ENCODE peak calls at places on chromosome 17, in ten cellular contexts. J is suprapubic skin, T is GM12865, G is lower lobe of right lung, O is lower leg skin, Q is RWPE1, U is psoas muscle, Z is BJ, E is SK-N-SH, P is progenitor cell of endocrine pancreas. R is an unnamed sample.

GRCh38 chr17:36553459-36553858 is 8.7 kb downstream of the GGNBP2 start:
- DNase-seq in J (no peak), T (no peak), G (no peak), O (no peak), Q (no peak), U (no peak), Z (no peak), E (no peak), P (no peak), R (no peak)

GRCh38 chr17:75552847-75553552 is 27.5 kb downstream of the LLGL2 start:
- DNase-seq in J (no peak), T (no peak), G (no peak), O (no peak), Q (no peak), U (no peak), Z (no peak), E (no peak), P (no peak), R (no peak)

GRCh38 chr17:13428611-13429042 is 173.1 kb downstream of the HS3ST3A1 start:
- DNase-seq in J (no peak), T (no peak), G (no peak), O (no peak), Q (no peak), U (no peak), Z (peak; percentile 47), E (peak; percentile 41), P (no peak), R (peak; percentile 24)

GRCh38 chr17:33967608-33968349 is 287.3 kb upstream of the CCL2 start:
- DNase-seq in J (no peak), T (peak; percentile 34), G (no peak), O (no peak), Q (no peak), U (no peak), Z (no peak), E (no peak), P (no peak), R (no peak)

GRCh38 chr17:76268991-76269981 is 4.1 kb downstream of the UBALD2 start:
- DNase-seq in J (no peak), T (peak; percentile 57), G (no peak), O (no peak), Q (no peak), U (peak; percentile 66), Z (no peak), E (peak; percentile 44), P (no peak), R (no peak)

GRCh38 chr17:38674013-38674748 is 576 bp downstream of the EPOP start:
- DNase-seq in J (no peak), T (peak; percentile 44), G (peak; percentile 58), O (peak; percentile 86), Q (no peak), U (peak; percentile 60), Z (no peak), E (peak; percentile 81), P (no peak), R (no peak)

GRCh38 chr17:62611308-62611707 is 16.2 kb upstream of the MRC2 start:
- DNase-seq in J (no peak), T (peak; percentile 49), G (no peak), O (no peak), Q (no peak), U (no peak), Z (no peak), E (no peak), P (no peak), R (no peak)

GRCh38 chr17:6110592-6110991 is 40.4 kb downstream of the WSCD1 start:
- DNase-seq in J (no peak), T (peak; percentile 49), G (no peak), O (no peak), Q (peak; percentile 48), U (no peak), Z (no peak), E (no peak), P (no peak), R (no peak)

GRCh38 chr17:31788956-31789355 is 70.1 kb downstream of the COPRS start:
- DNase-seq in J (no peak), T (no peak), G (no peak), O (no peak), Q (no peak), U (no peak), Z (peak; percentile 49), E (no peak), P (no peak), R (peak; percentile 37)
- TF ChIP-seq CTCF in J (no peak), T (no peak), G (no peak), O (no peak), Q (no peak), U (no peak), Z (no peak), E (no peak), P (no peak), R (no peak)

DNA sequence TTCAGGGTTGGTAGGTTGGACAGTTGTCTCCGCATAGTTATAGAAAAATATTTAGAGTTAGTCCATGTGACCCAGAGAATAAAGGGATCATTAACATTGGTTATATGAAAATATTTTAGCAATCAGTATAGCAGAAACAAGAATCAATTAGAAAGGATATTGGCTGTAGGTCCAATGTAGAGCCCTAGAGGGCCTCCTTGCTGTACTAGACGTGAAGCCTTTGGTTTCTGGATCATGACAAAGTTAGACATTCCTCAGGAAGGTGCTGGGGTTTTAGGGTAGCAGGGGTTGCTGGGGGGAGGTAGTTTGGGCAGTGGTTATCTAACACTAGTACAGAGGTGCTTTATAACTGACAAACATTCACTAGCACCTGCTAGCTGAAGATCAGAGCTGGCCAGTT is 31.6 kb upstream of the ANKFN1 start:
- DNase-seq in J (no peak), T (no peak), G (no peak), O (no peak), Q (no peak), U (no peak), Z (no peak), E (no peak), P (no peak), R (no peak)
- TF ChIP-seq CTCF in J (no peak), T (no peak), G (no peak), O (no peak), Q (no peak), U (no peak), Z (peak; percentile 34), E (peak; percentile 53), P (peak; percentile 38), R (peak; percentile 27)

DNA sequence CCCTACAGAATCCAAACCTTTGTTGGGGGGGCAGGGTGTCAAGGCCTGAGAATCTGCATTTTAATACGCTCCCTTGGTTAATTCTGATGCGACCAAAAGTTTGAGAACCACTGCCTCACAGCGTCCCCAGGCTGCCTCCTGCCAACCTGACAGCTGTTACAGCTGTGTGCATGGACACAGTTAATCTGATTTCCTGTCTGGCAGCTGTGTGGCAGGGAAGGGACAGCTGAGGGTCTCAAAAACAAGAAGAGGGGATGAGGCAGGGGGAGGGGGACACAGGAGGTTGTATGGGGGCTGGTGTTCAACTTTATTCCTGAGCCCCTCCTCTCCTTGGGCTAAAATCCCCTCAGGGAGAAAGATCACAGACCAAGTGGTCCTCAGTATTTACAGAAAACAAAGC is 17.5 kb downstream of the HDAC5 start:
- DNase-seq in J (no peak), T (no peak), G (no peak), O (no peak), Q (no peak), U (no peak), Z (no peak), E (peak; percentile 65), P (no peak), R (no peak)
- TF ChIP-seq CTCF in J (no peak), T (no peak), G (no peak), O (no peak), Q (no peak), U (no peak), Z (no peak), E (no peak), P (no peak), R (no peak)

GRCh38 chr17:81700353-81701287 is 2.5 kb upstream of the MRPL12 start:
- DNase-seq in J (no peak), T (no peak), G (no peak), O (no peak), Q (no peak), U (no peak), Z (no peak), E (no peak), P (no peak), R (no peak)

GRCh38 chr17:81703747-81704654 is 834 bp downstream of the MRPL12 start:
- DNase-seq in J (no peak), T (no peak), G (no peak), O (no peak), Q (no peak), U (no peak), Z (no peak), E (no peak), P (no peak), R (no peak)

GRCh38 chr17:81705518-81706231 is 2.5 kb downstream of the MRPL12 start:
- DNase-seq in J (no peak), T (no peak), G (no peak), O (no peak), Q (no peak), U (no peak), Z (no peak), E (no peak), P (no peak), R (no peak)

GRCh38 chr17:81701288-81702071 is 1.7 kb upstream of the MRPL12 start:
- DNase-seq in J (no peak), T (no peak), G (no peak), O (no peak), Q (peak; percentile 20), U (no peak), Z (no peak), E (no peak), P (no peak), R (no peak)

DNA sequence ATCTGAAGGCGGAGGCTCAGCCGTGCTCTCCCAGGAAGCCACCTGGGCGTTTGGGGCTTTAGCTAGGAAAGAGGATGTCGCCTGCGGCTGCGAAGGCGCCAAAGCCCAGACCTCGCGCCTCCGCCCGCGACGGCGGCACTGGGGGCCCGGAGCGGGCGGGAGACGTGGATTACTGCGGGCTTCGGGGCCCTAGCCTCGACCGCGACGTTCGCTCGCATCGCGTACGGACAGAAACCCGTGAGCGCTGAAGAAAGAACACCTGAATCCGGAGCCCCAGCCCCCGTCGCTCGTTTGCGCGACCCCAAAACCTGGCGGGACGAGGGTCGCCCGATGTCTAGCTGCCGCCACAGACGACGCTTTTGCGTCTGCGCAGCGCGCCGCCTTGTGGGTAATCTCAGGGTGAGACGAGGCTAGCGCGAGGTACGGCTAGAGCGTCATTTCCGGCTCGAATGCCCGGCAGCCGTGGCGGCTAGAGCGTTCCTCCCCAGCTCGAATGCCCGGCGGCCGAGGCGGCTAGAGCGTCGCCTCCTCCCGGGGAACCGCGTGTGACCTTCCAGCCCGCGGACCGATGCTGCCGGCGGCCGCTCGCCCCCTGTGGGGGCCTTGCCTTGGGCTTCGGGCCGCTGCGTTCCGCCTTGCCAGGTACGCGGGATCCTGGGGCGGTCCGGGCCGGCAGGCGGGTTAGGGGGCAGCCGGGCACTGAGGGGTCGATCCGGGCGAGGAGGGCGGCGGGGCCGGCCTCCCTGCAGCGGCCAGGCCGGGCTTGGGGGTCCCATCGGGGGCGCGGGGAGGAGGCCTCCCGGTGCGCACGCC is at the start of gene MRPL12:
- DNase-seq in J (peak; percentile 97), T (peak; percentile 96), G (peak; percentile 96), O (peak; percentile 98), Q (peak; percentile 86), U (peak; percentile 97), Z (peak; percentile 49), E (peak; percentile 100), P (peak; percentile 82), R (peak; percentile 45)
- TF ChIP-seq CTCF in J (peak; percentile 18), T (no peak), G (peak; percentile 46), O (no peak), Q (no peak), U (peak; percentile 21), Z (peak; percentile 25), E (no peak), P (peak; percentile 32), R (no peak)

GRCh38 chr17:2400877-2401425 is at the start of gene MNT:
- DNase-seq in J (peak; percentile 96), T (peak; percentile 98), G (peak; percentile 96), O (peak; percentile 99), Q (peak; percentile 89), U (peak; percentile 97), Z (no peak), E (peak; percentile 94), P (peak; percentile 90), R (peak; percentile 76)
- TF ChIP-seq CTCF in J (no peak), T (no peak), G (peak; percentile 13), O (no peak), Q (no peak), U (no peak), Z (peak; percentile 5), E (no peak), P (no peak), R (no peak)

R was measured in AG09309.